ENCODE peak calls at places on chromosome 21, in eight cellular contexts. One of them, this sample, is unnamed.

GRCh38 chr21:23960769-23961168 is 1646.5 kb downstream of the MRPL39 start:
- DNase-seq in endothelial cell: no peak
- DNase-seq in C1 segment of cervical spinal cord: no peak
- DNase-seq in HTR-8/SVneo: no peak
- DNase-seq in T-helper 9 cell: no peak
- DNase-seq in COLO829: no peak
- DNase-seq in heart left ventricle: no peak
- DNase-seq in colonic mucosa: no peak
- DNase-seq in this sample: no peak

GRCh38 chr21:35095859-35096291 is 46.8 kb upstream of the RUNX1 start:
- DNase-seq in HTR-8/SVneo: no peak
- DNase-seq in colonic mucosa: no peak
- DNase-seq in COLO829: no peak
- DNase-seq in T-helper 9 cell: no peak
- DNase-seq in endothelial cell: no peak
- DNase-seq in C1 segment of cervical spinal cord: no peak
- DNase-seq in heart left ventricle: no peak
- DNase-seq in this sample: no peak

GRCh38 chr21:29072873-29073221 is 601 bp downstream of the CCT8 start:
- DNase-seq in colonic mucosa: no peak
- DNase-seq in T-helper 9 cell: no peak
- DNase-seq in heart left ventricle: no peak
- DNase-seq in COLO829: no peak
- DNase-seq in endothelial cell: peak; percentile 18
- DNase-seq in HTR-8/SVneo: no peak
- DNase-seq in C1 segment of cervical spinal cord: no peak
- DNase-seq in this sample: no peak

GRCh38 chr21:37914211-37914900 is 1.9 kb downstream of the KCNJ6 start:
- DNase-seq in endothelial cell: peak; percentile 74
- DNase-seq in HTR-8/SVneo: no peak
- DNase-seq in C1 segment of cervical spinal cord: no peak
- DNase-seq in heart left ventricle: no peak
- DNase-seq in COLO829: peak; percentile 8
- DNase-seq in T-helper 9 cell: no peak
- DNase-seq in colonic mucosa: no peak
- DNase-seq in this sample: no peak

GRCh38 chr21:38721055-38721454 is 84.7 kb upstream of the ETS2 start:
- DNase-seq in T-helper 9 cell: no peak
- DNase-seq in endothelial cell: no peak
- DNase-seq in COLO829: no peak
- DNase-seq in C1 segment of cervical spinal cord: no peak
- DNase-seq in HTR-8/SVneo: no peak
- DNase-seq in heart left ventricle: no peak
- DNase-seq in colonic mucosa: no peak
- DNase-seq in this sample: no peak

GRCh38 chr21:45562965-45563364 is 20.7 kb upstream of the SLC19A1 start:
- DNase-seq in colonic mucosa: peak; percentile 6
- DNase-seq in T-helper 9 cell: no peak
- DNase-seq in C1 segment of cervical spinal cord: no peak
- DNase-seq in HTR-8/SVneo: no peak
- DNase-seq in endothelial cell: no peak
- DNase-seq in heart left ventricle: no peak
- DNase-seq in COLO829: no peak
- DNase-seq in this sample: no peak

GRCh38 chr21:30990514-30991304 is 47.6 kb downstream of the KRTAP19-8 start:
- DNase-seq in HTR-8/SVneo: no peak
- DNase-seq in T-helper 9 cell: no peak
- DNase-seq in heart left ventricle: no peak
- DNase-seq in COLO829: no peak
- DNase-seq in C1 segment of cervical spinal cord: no peak
- DNase-seq in colonic mucosa: no peak
- DNase-seq in endothelial cell: no peak
- DNase-seq in this sample: no peak

GRCh38 chr21:25561668-25562641 is 45.3 kb downstream of the MRPL39 start:
- DNase-seq in C1 segment of cervical spinal cord: no peak
- DNase-seq in HTR-8/SVneo: peak; percentile 44
- DNase-seq in endothelial cell: peak; percentile 60
- DNase-seq in colonic mucosa: peak; percentile 55
- DNase-seq in T-helper 9 cell: peak; percentile 53
- DNase-seq in heart left ventricle: peak; percentile 72
- DNase-seq in COLO829: no peak
- DNase-seq in this sample: no peak

GRCh38 chr21:39037807-39038405 is 145.3 kb downstream of the PSMG1 start:
- DNase-seq in T-helper 9 cell: no peak
- DNase-seq in COLO829: no peak
- DNase-seq in colonic mucosa: no peak
- DNase-seq in heart left ventricle: no peak
- DNase-seq in HTR-8/SVneo: no peak
- DNase-seq in C1 segment of cervical spinal cord: no peak
- DNase-seq in endothelial cell: no peak
- DNase-seq in this sample: no peak

GRCh38 chr21:41836166-41837015 is 42.8 kb downstream of the PRDM15 start:
- DNase-seq in COLO829: no peak
- DNase-seq in HTR-8/SVneo: no peak
- DNase-seq in C1 segment of cervical spinal cord: no peak
- DNase-seq in heart left ventricle: no peak
- DNase-seq in endothelial cell: no peak
- DNase-seq in colonic mucosa: no peak
- DNase-seq in T-helper 9 cell: no peak
- DNase-seq in this sample: no peak